ENCODE peak calls at places on chromosomes 13 and 19, in six cellular contexts. K is stimulated activated CD8-positive, alpha-beta memory T cell treated with anti-CD3 and anti-CD28 coated beads, Interleukin-7, amount 100 ng/mL, for 48 hours; S is effector memory CD4-positive, alpha-beta T cell; X is H54; Q is NCI-H187; N is NCI-H526. B is an unnamed sample.

GRCh38 chr19:39299404-39299803 is 3.2 kb downstream of the IFNL1 start:
- DNase-seq in N (no peak), X (no peak), S (no peak), K (no peak), Q (no peak), B (no peak)

GRCh38 chr13:24127116-24127631 is 33.3 kb upstream of the SPATA13 start:
- DNase-seq in K (peak; percentile 22), X (no peak), Q (no peak), N (no peak), S (no peak), B (peak; percentile 55)

GRCh38 chr19:29872224-29872731 is 60.5 kb downstream of the CCNE1 start:
- DNase-seq in X (no peak), N (no peak), Q (no peak), K (no peak), S (no peak), B (no peak)

GRCh38 chr13:99313473-99313872 is 6.3 kb upstream of the GPR183 start:
- DNase-seq in S (no peak), Q (no peak), N (no peak), X (no peak), K (no peak), B (no peak)

GRCh38 chr13:76975863-76976262 is 16.0 kb upstream of the CLN5 start:
- DNase-seq in Q (no peak), N (no peak), S (no peak), X (no peak), K (no peak), B (no peak)

GRCh38 chr19:29812881-29813275 is 1.1 kb downstream of the CCNE1 start:
- DNase-seq in Q (no peak), N (no peak), S (no peak), K (no peak), X (no peak), B (no peak)

GRCh38 chr13:111339366-111340143 is 19.1 kb downstream of the TEX29 start:
- DNase-seq in K (no peak), S (no peak), X (no peak), Q (no peak), N (no peak), B (no peak)

GRCh38 chr19:56097776-56098175 is 23.3 kb downstream of the ZNF787 start:
- DNase-seq in X (no peak), S (no peak), N (no peak), Q (no peak), K (no peak), B (no peak)

GRCh38 chr13:113050856-113051431 is 54.6 kb upstream of the F7 start:
- DNase-seq in K (no peak), N (no peak), X (no peak), Q (no peak), S (no peak), B (no peak)

GRCh38 chr13:76316998-76317527 is 569.1 kb downstream of the KCTD12 start:
- DNase-seq in N (no peak), K (no peak), Q (no peak), X (no peak), S (no peak), B (no peak)

GRCh38 chr13:85497652-85498051 is 301.6 kb downstream of the SLITRK6 start:
- DNase-seq in Q (no peak), K (no peak), S (no peak), X (peak; percentile 36), N (no peak), B (no peak)

GRCh38 chr19:40143612-40144011 is 47.6 kb upstream of the MAP3K10 start:
- DNase-seq in X (no peak), S (no peak), K (peak; percentile 22), N (no peak), Q (no peak), B (no peak)

GRCh38 chr13:66162470-66162869 is 1067.7 kb downstream of the PCDH9 start:
- DNase-seq in S (no peak), K (no peak), X (no peak), Q (no peak), N (no peak), B (no peak)

GRCh38 chr19:51739466-51740213 is 12.0 kb downstream of the FPR1 start:
- DNase-seq in Q (no peak), N (no peak), S (no peak), X (no peak), K (no peak), B (no peak)

GRCh38 chr19:33878136-33878535 is 81.5 kb downstream of the KCTD15 start:
- DNase-seq in K (no peak), Q (no peak), S (no peak), X (no peak), N (no peak), B (no peak)

GRCh38 chr19:10604460-10604980 is 17.4 kb upstream of the AP1M2 start:
- DNase-seq in X (no peak), N (no peak), K (no peak), Q (no peak), S (peak; percentile 2), B (no peak)

GRCh38 chr19:1104452-1105216 is 840 bp downstream of the GPX4 start:
- DNase-seq in X (peak; percentile 71), Q (no peak), N (no peak), K (no peak), S (peak; percentile 68), B (peak; percentile 87)

GRCh38 chr13:46307554-46307953 is 79.5 kb downstream of the RUBCNL start:
- DNase-seq in X (no peak), S (no peak), K (no peak), Q (no peak), N (no peak), B (no peak)

GRCh38 chr19:41922585-41922984 is 5.7 kb downstream of the ERFL start:
- DNase-seq in Q (no peak), X (no peak), K (no peak), S (no peak), N (no peak), B (no peak)

GRCh38 chr13:32200741-32201140 is 114.4 kb downstream of the ZAR1L start:
- DNase-seq in K (no peak), Q (no peak), N (no peak), S (no peak), X (no peak), B (no peak)

GRCh38 chr19:40745402-40745780 is 4.9 kb downstream of the ACTMAP start:
- DNase-seq in X (no peak), K (no peak), Q (no peak), N (no peak), S (no peak), B (no peak)